ENCODE peak calls at places on chromosomes 7 and 10, in four cellular contexts. O is activated CD8-positive, alpha-beta memory T cell treated with anti-CD3 and anti-CD28 coated beads, Interleukin-2, amount 10 ng/mL, durations not matched to agents 7 days and 5 days; E is Panc1; W is left cardiac atrium. M is an unnamed sample.

GRCh38 chr7:152621426-152621825 is 54.5 kb downstream of the XRCC2 start:
- ATAC-seq in O (no peak), E (no peak), W (no peak), M (no peak)

GRCh38 chr7:156669035-156669828 is 28.7 kb downstream of the RNF32 start:
- ATAC-seq in O (no peak), E (no peak), W (no peak), M (no peak)

GRCh38 chr10:90161-90560 is 41.1 kb upstream of the TUBB8 start:
- ATAC-seq in O (no peak), E (no peak), W (no peak), M (no peak)

GRCh38 chr7:23594879-23595604 is 2.1 kb upstream of the CCDC126 start:
- ATAC-seq in O (peak), E (no peak), W (no peak), M (no peak)

GRCh38 chr7:127874951-127875608 is 156.2 kb downstream of the LRRC4 start:
- ATAC-seq in O (no peak), E (no peak), W (peak), M (no peak)

GRCh38 chr7:98930921-98931320 is 52.6 kb downstream of the TRRAP start:
- ATAC-seq in O (peak), E (no peak), W (no peak), M (no peak)

GRCh38 chr7:18494821-18495408 is 634 bp upstream of the HDAC9 start:
- ATAC-seq in O (no peak), E (no peak), W (peak), M (no peak)

GRCh38 chr7:30475580-30475979 is 3.0 kb downstream of the NOD1 start:
- ATAC-seq in O (no peak), E (no peak), W (no peak), M (no peak)

GRCh38 chr10:133159611-133159949 is 439 bp upstream of the KNDC1 start:
- ATAC-seq in O (no peak), E (peak), W (no peak), M (no peak)

GRCh38 chr7:90816511-90817142 is 220.5 kb downstream of the CDK14 start:
- ATAC-seq in O (peak), E (no peak), W (peak), M (no peak)

GRCh38 chr7:129707910-129708490 is 96.5 kb downstream of the NRF1 start:
- ATAC-seq in O (peak), E (no peak), W (no peak), M (no peak)

GRCh38 chr7:155408657-155409586 is 49.0 kb upstream of the EN2 start:
- ATAC-seq in O (no peak), E (no peak), W (no peak), M (no peak)

GRCh38 chr10:22002531-22003110 is 909 bp downstream of the DNAJC1 start:
- ATAC-seq in O (peak), E (no peak), W (peak), M (peak)

GRCh38 chr7:30662431-30662939 is 19.8 kb downstream of the CRHR2 start:
- ATAC-seq in O (no peak), E (no peak), W (no peak), M (no peak)

GRCh38 chr7:55117286-55117685 is 98.5 kb downstream of the EGFR start:
- ATAC-seq in O (no peak), E (no peak), W (no peak), M (no peak)

GRCh38 chr10:816958-817357 is 114.5 kb downstream of the LARP4B start:
- ATAC-seq in O (no peak), E (no peak), W (peak), M (no peak)

GRCh38 chr10:32961892-32962369 is 3.9 kb upstream of the ITGB1 start:
- ATAC-seq in O (no peak), E (peak), W (peak), M (peak)

GRCh38 chr10:44335330-44336021 is 49.4 kb downstream of the CXCL12 start:
- ATAC-seq in O (no peak), E (no peak), W (no peak), M (no peak)